ENCODE peak calls at places on chromosome 18, in nine cellular contexts. W is B cell; I is iris pigment epithelial cell; F is stimulated activated CD8-positive, alpha-beta memory T cell treated with anti-CD3 and anti-CD28 coated beads, Interleukin-2, amount 100 ng/mL, for 48 hours; G is IMR-90; R is left colon; B is DMS 273 treated with DMSO at 0.1 percent for 48 hours; J is mesothelial cell of epicardium; Y is GM23248. K is an unnamed sample.

GRCh38 chr18:65235966-65236634 is 514.7 kb upstream of the CDH7 start:
- DNase-seq in W (no peak), I (peak), F (no peak), G (no peak), R (no peak), B (peak), J (no peak), Y (no peak), K (no peak)

GRCh38 chr18:34223164-34223892 is 1.4 kb downstream of the NOL4 start:
- DNase-seq in W (no peak), I (no peak), F (no peak), G (no peak), R (no peak), B (no peak), J (no peak), Y (peak), K (no peak)

GRCh38 chr18:13237073-13237472 is 18.5 kb downstream of the LDLRAD4 start:
- DNase-seq in W (no peak), I (no peak), F (no peak), G (no peak), R (no peak), B (no peak), J (peak), Y (no peak), K (no peak)

GRCh38 chr18:9708882-9709877 is 1.1 kb downstream of the RAB31 start:
- DNase-seq in W (no peak), I (peak), F (no peak), G (no peak), R (no peak), B (no peak), J (peak), Y (peak), K (no peak)

GRCh38 chr18:11387880-11388279 is 221.5 kb upstream of the SLC35G4 start:
- DNase-seq in W (no peak), I (peak), F (no peak), G (peak), R (no peak), B (peak), J (no peak), Y (peak), K (no peak)

GRCh38 chr18:37577051-37577611 is 11.5 kb upstream of the CELF4 start:
- DNase-seq in W (no peak), I (no peak), F (no peak), G (no peak), R (no peak), B (no peak), J (no peak), Y (peak), K (no peak)

GRCh38 chr18:47226660-47227059 is 24.8 kb downstream of the SKOR2 start:
- DNase-seq in W (no peak), I (no peak), F (no peak), G (no peak), R (no peak), B (no peak), J (no peak), Y (no peak), K (no peak)

GRCh38 chr18:31072175-31072574 is 29.6 kb upstream of the DSC3 start:
- DNase-seq in W (no peak), I (no peak), F (no peak), G (no peak), R (no peak), B (no peak), J (no peak), Y (no peak), K (no peak)

GRCh38 chr18:61606068-61606660 is 272.9 kb downstream of the CDH20 start:
- DNase-seq in W (no peak), I (peak), F (no peak), G (peak), R (no peak), B (no peak), J (peak), Y (peak), K (no peak)

GRCh38 chr18:44568343-44568742 is 112.3 kb upstream of the SETBP1 start:
- DNase-seq in W (no peak), I (no peak), F (no peak), G (no peak), R (no peak), B (no peak), J (no peak), Y (no peak), K (no peak)

GRCh38 chr18:62586781-62587487 is 64.1 kb downstream of the ZCCHC2 start:
- DNase-seq in W (no peak), I (no peak), F (no peak), G (no peak), R (no peak), B (no peak), J (no peak), Y (no peak), K (no peak)

GRCh38 chr18:3212636-3213035 is 7.1 kb downstream of the MYOM1 start:
- DNase-seq in W (no peak), I (no peak), F (no peak), G (no peak), R (no peak), B (no peak), J (no peak), Y (no peak), K (no peak)

GRCh38 chr18:4510709-4511108 is 55.6 kb upstream of the DLGAP1 start:
- DNase-seq in W (no peak), I (peak), F (no peak), G (no peak), R (no peak), B (no peak), J (no peak), Y (no peak), K (no peak)

K was measured in SIG-M5.